ENCODE peak calls at places on chromosomes 4 and X, in seven cellular contexts. One of them, this sample, is unnamed. For H3K4me1, the result is how much of the 10 kb centered on the place peaks cover.

GRCh38 chr4:155047755-155048154 is 160.7 kb upstream of the NPY2R start:
- DNase-seq in ovary: no peak
- DNase-seq in heart left ventricle: no peak
- DNase-seq in prostate gland: no peak
- DNase-seq in uterus: no peak
- DNase-seq in GM12878: no peak
- DNase-seq in H1: no peak
- DNase-seq in this sample: no peak

GRCh38 chr4:51885371-51885770 is 42.4 kb downstream of the DCUN1D4 start:
- DNase-seq in ovary: no peak
- DNase-seq in prostate gland: no peak
- DNase-seq in heart left ventricle: no peak
- DNase-seq in GM12878: no peak
- DNase-seq in H1: no peak
- DNase-seq in uterus: no peak
- DNase-seq in this sample: no peak

GRCh38 chr4:10762541-10762940 is 78.0 kb upstream of the CLNK start:
- DNase-seq in prostate gland: no peak
- DNase-seq in GM12878: no peak
- DNase-seq in ovary: no peak
- DNase-seq in H1: no peak
- DNase-seq in uterus: no peak
- DNase-seq in heart left ventricle: no peak
- DNase-seq in this sample: no peak

GRCh38 chr4:174192943-174193342 is 90.5 kb downstream of the FBXO8 start:
- DNase-seq in GM12878: no peak
- DNase-seq in ovary: no peak
- DNase-seq in H1: no peak
- DNase-seq in prostate gland: no peak
- DNase-seq in uterus: no peak
- DNase-seq in heart left ventricle: no peak
- DNase-seq in this sample: no peak

GRCh38 chr4:186934841-186935443 is 211.3 kb upstream of the FAT1 start:
- DNase-seq in uterus: no peak
- DNase-seq in heart left ventricle: no peak
- DNase-seq in ovary: no peak
- DNase-seq in GM12878: no peak
- DNase-seq in H1: no peak
- DNase-seq in prostate gland: no peak
- DNase-seq in this sample: no peak

GRCh38 chrX:43998374-43998773 is 25.2 kb upstream of the NDP start:
- DNase-seq in uterus: no peak
- DNase-seq in GM12878: no peak
- DNase-seq in ovary: no peak
- DNase-seq in H1: no peak
- DNase-seq in heart left ventricle: no peak
- DNase-seq in prostate gland: no peak
- DNase-seq in this sample: no peak

GRCh38 chr4:148273501-148273986 is 168.7 kb downstream of the NR3C2 start:
- DNase-seq in heart left ventricle: peak
- DNase-seq in prostate gland: no peak
- DNase-seq in uterus: no peak
- DNase-seq in ovary: peak
- DNase-seq in GM12878: no peak
- DNase-seq in H1: no peak
- DNase-seq in this sample: no peak

GRCh38 chrX:12973561-12974216 is 1.2 kb upstream of the TMSB4X start:
- DNase-seq in GM12878: no peak
- DNase-seq in ovary: peak
- DNase-seq in prostate gland: no peak
- DNase-seq in uterus: no peak
- DNase-seq in heart left ventricle: no peak
- DNase-seq in H1: no peak
- DNase-seq in this sample: no peak

GRCh38 chr4:111959202-111959601 is 186.1 kb upstream of the FAM241A start:
- DNase-seq in prostate gland: no peak
- DNase-seq in H1: no peak
- DNase-seq in GM12878: no peak
- DNase-seq in uterus: no peak
- DNase-seq in heart left ventricle: no peak
- DNase-seq in ovary: no peak
- DNase-seq in this sample: no peak

GRCh38 chrX:10507876-10508275 is 112.5 kb downstream of the MID1 start:
- DNase-seq in ovary: no peak
- DNase-seq in uterus: no peak
- DNase-seq in prostate gland: no peak
- DNase-seq in H1: no peak
- DNase-seq in GM12878: no peak
- DNase-seq in heart left ventricle: no peak
- DNase-seq in this sample: no peak

GRCh38 chr4:128338634-128339355 is 51.2 kb upstream of the PGRMC2 start:
- DNase-seq in ovary: no peak
- DNase-seq in heart left ventricle: no peak
- DNase-seq in H1: no peak
- DNase-seq in uterus: no peak
- DNase-seq in GM12878: no peak
- DNase-seq in prostate gland: no peak
- DNase-seq in this sample: no peak

GRCh38 chr4:19739101-19739651 is 512.5 kb upstream of the SLIT2 start:
- DNase-seq in prostate gland: peak
- DNase-seq in H1: no peak
- DNase-seq in heart left ventricle: no peak
- DNase-seq in GM12878: no peak
- DNase-seq in uterus: no peak
- DNase-seq in ovary: no peak
- DNase-seq in this sample: no peak

GRCh38 chr4:1717129-1718094 is 3.7 kb downstream of the TMEM129 start:
- DNase-seq in prostate gland: no peak
- DNase-seq in heart left ventricle: no peak
- DNase-seq in H1: no peak
- DNase-seq in uterus: no peak
- DNase-seq in GM12878: no peak
- DNase-seq in ovary: peak
- DNase-seq in this sample: no peak

GRCh38 chrX:48676106-48676892 is 7.3 kb upstream of the WAS start:
- DNase-seq in heart left ventricle: peak
- DNase-seq in H1: peak
- DNase-seq in GM12878: peak
- DNase-seq in prostate gland: peak
- DNase-seq in uterus: peak
- DNase-seq in ovary: peak
- DNase-seq in this sample: no peak
- TF ChIP-seq POLR2A in heart left ventricle: peak
- TF ChIP-seq POLR2A in H1: peak
- TF ChIP-seq POLR2A in GM12878: peak
- TF ChIP-seq POLR2A in prostate gland: peak
- TF ChIP-seq POLR2A in uterus: no peak
- TF ChIP-seq POLR2A in ovary: peak
- TF ChIP-seq POLR2A in this sample: no peak

DNA sequence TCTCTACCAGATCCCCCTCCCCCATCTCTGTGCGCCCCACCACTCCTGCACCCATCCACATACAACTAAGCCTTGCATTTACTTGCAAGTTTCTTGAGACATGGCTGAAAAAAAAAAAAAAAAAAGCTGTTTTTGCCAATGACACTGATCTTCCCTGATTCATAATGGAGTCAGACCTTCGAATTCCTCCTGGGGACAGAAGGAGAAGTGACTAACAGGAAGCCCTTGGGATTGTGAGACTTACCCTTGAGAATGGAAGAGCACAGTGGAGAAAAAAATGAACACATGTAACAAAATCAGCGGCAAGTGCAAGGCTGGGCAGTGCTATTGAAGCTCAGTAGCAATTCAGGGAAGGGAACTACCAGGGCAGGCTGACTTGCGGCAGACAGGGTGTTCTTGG is 288.4 kb downstream of the BCOR start:
- DNase-seq in H1: no peak
- DNase-seq in uterus: no peak
- DNase-seq in prostate gland: no peak
- DNase-seq in ovary: no peak
- DNase-seq in heart left ventricle: no peak
- DNase-seq in GM12878: no peak
- DNase-seq in this sample: no peak
- H3K27ac ChIP-seq in H1: no peak
- H3K27ac ChIP-seq in uterus: no peak
- H3K27ac ChIP-seq in prostate gland: no peak
- H3K27ac ChIP-seq in ovary: no peak
- H3K27ac ChIP-seq in heart left ventricle: no peak
- H3K27ac ChIP-seq in GM12878: no peak
- H3K27ac ChIP-seq in this sample: no peak

GRCh38 chrX:47196098-47196497 is 2.5 kb downstream of the UBA1 start:
- DNase-seq in GM12878: no peak
- DNase-seq in prostate gland: no peak
- DNase-seq in ovary: no peak
- DNase-seq in heart left ventricle: no peak
- DNase-seq in H1: no peak
- DNase-seq in uterus: no peak
- DNase-seq in this sample: no peak
- H3K4me1 ChIP-seq in GM12878: under half
- H3K4me1 ChIP-seq in prostate gland: under half
- H3K4me1 ChIP-seq in ovary: under half
- H3K4me1 ChIP-seq in heart left ventricle: under half
- H3K4me1 ChIP-seq in H1: under half
- H3K4me1 ChIP-seq in uterus: under half
- H3K4me1 ChIP-seq in this sample: under half

DNA sequence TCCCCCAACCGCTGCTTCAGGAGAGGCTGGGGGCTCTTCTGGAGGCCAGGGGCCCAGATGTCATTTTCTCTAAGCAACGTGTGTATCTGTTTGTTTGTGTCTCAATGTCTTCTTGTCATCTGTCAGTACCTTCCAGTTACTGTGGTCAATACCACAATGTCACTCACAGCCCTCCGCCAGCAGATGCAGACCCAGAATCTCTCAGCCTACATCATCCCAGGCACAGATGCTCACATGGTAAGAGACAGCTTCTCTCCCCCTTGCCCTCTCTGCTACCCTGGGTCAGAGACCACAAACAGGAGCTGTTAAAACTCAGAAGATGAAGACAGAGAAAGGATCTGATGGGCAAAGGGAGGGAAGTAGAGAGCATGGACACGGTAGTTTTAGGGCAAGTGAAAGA is 5.1 kb downstream of the XPNPEP2 start:
- DNase-seq in GM12878: no peak
- DNase-seq in heart left ventricle: no peak
- DNase-seq in uterus: no peak
- DNase-seq in ovary: no peak
- DNase-seq in prostate gland: no peak
- DNase-seq in H1: no peak
- DNase-seq in this sample: no peak
- TF ChIP-seq POLR2A in GM12878: no peak
- TF ChIP-seq POLR2A in heart left ventricle: no peak
- TF ChIP-seq POLR2A in uterus: no peak
- TF ChIP-seq POLR2A in ovary: no peak
- TF ChIP-seq POLR2A in prostate gland: no peak
- TF ChIP-seq POLR2A in H1: no peak
- TF ChIP-seq POLR2A in this sample: no peak

This sample was measured in vagina.